ENCODE peak calls at places on chromosome X, in six cellular contexts. O is ovary, F is neural progenitor cell, V is H9, Z is pancreas, J is heart right ventricle. D is an unnamed sample.

GRCh38 chrX:110316351-110317078 is 1.4 kb downstream of the AMMECR1 start:
- DNase-seq in O (no peak), F (peak; percentile 9), V (no peak), Z (no peak), J (no peak), D (no peak)

GRCh38 chrX:80306007-80306406 is 114.2 kb upstream of the TENT5D start:
- DNase-seq in O (no peak), F (no peak), V (no peak), Z (no peak), J (no peak), D (no peak)

GRCh38 chrX:140099221-140099620 is 133.9 kb upstream of the CXorf66 start:
- DNase-seq in O (no peak), F (peak; percentile 40), V (no peak), Z (no peak), J (no peak), D (no peak)

GRCh38 chrX:21838937-21839333 is 482 bp upstream of the MBTPS2 start:
- DNase-seq in O (no peak), F (no peak), V (no peak), Z (no peak), J (no peak), D (no peak)

GRCh38 chrX:99371976-99372595 is 1038.0 kb downstream of the PCDH19 start:
- DNase-seq in O (no peak), F (no peak), V (no peak), Z (peak; percentile 39), J (no peak), D (no peak)

GRCh38 chrX:41686788-41687187 is 2.0 kb upstream of the GPR34 start:
- DNase-seq in O (no peak), F (no peak), V (no peak), Z (no peak), J (no peak), D (no peak)

GRCh38 chrX:119647552-119648420 is 41.6 kb upstream of the NKRF start:
- DNase-seq in O (no peak), F (no peak), V (no peak), Z (no peak), J (no peak), D (no peak)

GRCh38 chrX:43880439-43880838 is 1.8 kb downstream of the MAOB start:
- DNase-seq in O (no peak), F (no peak), V (no peak), Z (no peak), J (no peak), D (no peak)

GRCh38 chrX:134174273-134174660 is 62.7 kb upstream of the CCDC160 start:
- DNase-seq in O (no peak), F (peak; percentile 36), V (no peak), Z (no peak), J (no peak), D (no peak)

GRCh38 chrX:115560978-115561604 is at the start of gene PLS3:
- DNase-seq in O (peak; percentile 88), F (peak; percentile 93), V (peak; percentile 96), Z (peak; percentile 84), J (peak; percentile 87), D (peak; percentile 43)

GRCh38 chrX:17844236-17844635 is 16.9 kb downstream of the RAI2 start:
- DNase-seq in O (no peak), F (no peak), V (no peak), Z (no peak), J (no peak), D (no peak)

GRCh38 chrX:45196701-45197100 is 4.0 kb downstream of the DIPK2B start:
- DNase-seq in O (no peak), F (no peak), V (no peak), Z (no peak), J (no peak), D (no peak)

GRCh38 chrX:10769696-10770619 is 149.6 kb upstream of the MID1 start:
- DNase-seq in O (peak; percentile 19), F (peak; percentile 53), V (no peak), Z (no peak), J (no peak), D (no peak)

GRCh38 chrX:21946925-21947641 is 6.6 kb downstream of the SMS start:
- DNase-seq in O (no peak), F (peak; percentile 78), V (peak; percentile 40), Z (no peak), J (no peak), D (no peak)

GRCh38 chrX:38861489-38861888 is 60.2 kb downstream of the MID1IP1 start:
- DNase-seq in O (no peak), F (no peak), V (no peak), Z (no peak), J (no peak), D (no peak)

GRCh38 chrX:97096385-97096784 is 212.7 kb downstream of the RPA4 start:
- DNase-seq in O (no peak), F (no peak), V (no peak), Z (no peak), J (no peak), D (no peak)

GRCh38 chrX:70635227-70635626 is 190.6 kb downstream of the DLG3 start:
- DNase-seq in O (no peak), F (no peak), V (no peak), Z (peak; percentile 34), J (no peak), D (no peak)

GRCh38 chrX:57528670-57529255 is 63.0 kb upstream of the ZXDB start:
- DNase-seq in O (no peak), F (peak; percentile 23), V (peak; percentile 38), Z (no peak), J (no peak), D (peak; percentile 5)

GRCh38 chrX:143094501-143095110 is 68.9 kb downstream of the SPANXN4 start:
- DNase-seq in O (no peak), F (no peak), V (no peak), Z (no peak), J (no peak), D (no peak)

GRCh38 chrX:112834016-112834855 is 6.4 kb downstream of the AMOT start:
- DNase-seq in O (no peak), F (peak; percentile 23), V (no peak), Z (no peak), J (no peak), D (no peak)

GRCh38 chrX:40877869-40878268 is 142.5 kb upstream of the MED14 start:
- DNase-seq in O (no peak), F (no peak), V (no peak), Z (no peak), J (no peak), D (no peak)

GRCh38 chrX:18973527-18974192 is 10.3 kb downstream of the PHKA2 start:
- DNase-seq in O (no peak), F (peak; percentile 15), V (no peak), Z (no peak), J (no peak), D (no peak)

GRCh38 chrX:120692319-120692718 is 62.5 kb upstream of the C1GALT1C1 start:
- DNase-seq in O (no peak), F (no peak), V (no peak), Z (no peak), J (no peak), D (no peak)

GRCh38 chrX:88425739-88426138 is 321.3 kb upstream of the CPXCR1 start:
- DNase-seq in O (no peak), F (no peak), V (no peak), Z (no peak), J (no peak), D (no peak)

DNA sequence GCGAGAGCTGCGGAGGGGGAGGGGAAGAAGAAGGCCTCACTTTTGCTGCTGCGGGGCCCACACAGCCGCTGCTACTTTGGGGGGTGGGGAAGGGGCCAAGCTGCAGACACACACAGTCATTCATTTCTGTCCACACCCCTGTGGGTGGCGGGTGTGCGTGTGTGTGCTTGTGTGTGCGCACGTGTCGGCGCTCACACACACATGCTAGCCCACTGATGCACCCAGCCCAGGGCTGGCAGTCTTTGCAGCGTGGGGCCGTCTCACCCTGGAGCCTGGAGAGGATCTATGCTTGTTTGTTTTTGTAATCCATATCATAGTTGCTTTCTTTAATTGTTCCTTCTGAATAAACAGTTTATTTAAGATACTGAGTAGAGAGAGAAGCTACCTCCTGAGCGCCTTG is 4.0 kb downstream of the DUSP9 start:
- DNase-seq in O (no peak), F (no peak), V (no peak), Z (no peak), J (no peak), D (no peak)
- H3K4me1 ChIP-seq in O (no peaks in the 10 kb centered on the region), F (no peaks in the 10 kb centered on the region), V (no peaks in the 10 kb centered on the region), Z (no peaks in the 10 kb centered on the region), J (peaks cover 5% of the 10 kb centered on the region), D (peaks cover 3% of the 10 kb centered on the region)

GRCh38 chrX:47518105-47518504 is 35.1 kb upstream of the ZNF41 start:
- DNase-seq in O (no peak), F (no peak), V (no peak), Z (no peak), J (no peak), D (no peak)

GRCh38 chrX:47513697-47514085 is 30.7 kb upstream of the ZNF41 start:
- DNase-seq in O (no peak), F (no peak), V (no peak), Z (no peak), J (no peak), D (no peak)

GRCh38 chrX:47514553-47515235 is 31.7 kb upstream of the ZNF41 start:
- DNase-seq in O (no peak), F (no peak), V (no peak), Z (no peak), J (no peak), D (no peak)

GRCh38 chrX:47515941-47516649 is 33.1 kb upstream of the ZNF41 start:
- DNase-seq in O (no peak), F (no peak), V (no peak), Z (no peak), J (no peak), D (no peak)
- H3K27ac ChIP-seq in O (no peak overlapping the region), F (no peak overlapping the region), V (no peak overlapping the region), Z (no peak overlapping the region), J (no peak overlapping the region), D (no peak overlapping the region)

DNA sequence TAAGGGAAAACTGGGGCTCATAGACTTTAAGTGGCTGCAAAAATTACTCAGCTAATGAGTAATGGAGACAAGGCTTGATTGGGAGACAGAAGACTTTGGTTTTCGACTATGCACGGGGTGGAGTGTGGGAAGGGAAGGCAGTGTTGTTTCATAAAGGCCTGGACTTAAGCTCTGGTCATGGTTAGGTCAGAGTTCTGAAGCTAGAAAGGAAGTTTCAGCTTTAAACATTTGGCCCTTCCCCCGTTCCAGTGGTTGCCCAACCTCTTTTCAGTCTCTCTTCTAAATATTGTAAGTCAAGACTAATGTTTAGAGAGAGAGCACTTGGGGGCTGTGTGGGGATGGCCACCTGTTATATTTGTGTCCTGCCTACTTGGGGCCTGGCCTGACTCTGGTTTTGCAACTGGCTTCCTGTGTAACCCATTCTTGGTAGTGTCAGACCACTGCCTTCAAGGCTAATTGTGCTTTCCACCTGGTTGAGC is 21.0 kb downstream of the MSN start:
- DNase-seq in O (no peak), F (no peak), V (no peak), Z (no peak), J (no peak), D (no peak)
- H3K4me1 ChIP-seq in O (no peaks in the 10 kb centered on the region), F (no peaks in the 10 kb centered on the region), V (no peaks in the 10 kb centered on the region), Z (no peaks in the 10 kb centered on the region), J (peaks cover 48% of the 10 kb centered on the region), D (no peaks in the 10 kb centered on the region)

DNA sequence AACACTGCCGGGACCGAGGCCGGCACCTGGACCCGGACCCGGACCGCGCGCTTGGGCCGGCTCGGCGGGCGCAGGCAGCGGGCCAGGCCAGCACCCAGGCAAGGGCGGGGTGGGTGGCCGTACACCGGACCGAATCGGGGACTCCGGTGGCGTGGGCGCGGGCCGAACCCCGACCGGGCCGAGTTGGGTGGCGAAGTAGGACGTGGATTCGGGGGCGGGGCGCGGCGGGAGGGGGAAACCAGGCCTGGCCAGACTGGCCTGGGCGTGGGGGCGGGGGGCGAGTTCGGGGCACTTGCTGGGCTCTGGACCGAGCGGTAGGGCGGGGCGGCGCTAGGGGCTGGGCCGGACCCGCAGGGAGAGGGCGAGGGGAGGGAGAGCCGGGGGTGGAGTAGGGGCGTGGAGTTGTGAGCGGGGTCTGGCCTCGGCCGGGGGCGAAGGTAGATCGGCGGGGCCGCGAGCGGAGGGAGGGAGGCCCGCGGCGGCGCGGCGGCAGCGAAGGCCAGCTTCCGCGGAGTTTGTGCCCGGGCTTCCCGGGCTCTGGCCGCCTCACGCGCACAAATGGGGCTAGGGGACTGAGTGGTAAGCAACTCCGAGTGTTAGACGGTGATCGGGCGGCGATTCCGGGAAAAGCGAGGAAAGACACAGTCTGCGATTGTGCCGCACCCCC is 1.8 kb upstream of the BCORL1 start:
- DNase-seq in O (peak; percentile 68), F (peak; percentile 75), V (peak; percentile 59), Z (peak; percentile 81), J (peak; percentile 72), D (no peak)
- H3K27ac ChIP-seq in O (peak overlapping the region; percentile 88), F (no peak overlapping the region), V (no peak overlapping the region), Z (peak overlapping the region; percentile 63), J (peak overlapping the region; percentile 50), D (no peak overlapping the region)

D was measured in iPS DF 6.9.